ENCODE peak calls at places on chromosome 19, in six cellular contexts. X is body of pancreas, R is uterus, W is Peyer's patch, J is NB4, C is esophagus muscularis mucosa. A is an unnamed sample.

GRCh38 chr19:40661616-40662015 is 28.8 kb downstream of the NUMBL start:
- DNase-seq in W (no peak), X (no peak), C (no peak), J (no peak), R (no peak), A (no peak)

GRCh38 chr19:48720613-48721296 is 1.2 kb upstream of the MAMSTR start:
- DNase-seq in X (peak; percentile 98), R (peak; percentile 98), J (peak; percentile 100), W (peak; percentile 97), C (peak; percentile 100), A (peak; percentile 91)

GRCh38 chr19:3034194-3034844 is 5.2 kb upstream of the TLE2 start:
- DNase-seq in X (no peak), W (peak; percentile 42), J (no peak), C (no peak), R (no peak), A (no peak)

GRCh38 chr19:41795031-41795461 is 1.3 kb upstream of the CEACAM3 start:
- DNase-seq in X (peak; percentile 70), J (peak; percentile 45), C (no peak), R (no peak), W (no peak), A (no peak)

GRCh38 chr19:28535352-28535775 is 677.6 kb downstream of the UQCRFS1 start:
- DNase-seq in X (no peak), J (no peak), R (no peak), W (no peak), C (no peak), A (no peak)

GRCh38 chr19:1855040-1855827 is 7.0 kb upstream of the REXO1 start:
- DNase-seq in X (peak; percentile 81), J (peak; percentile 92), C (peak; percentile 98), W (peak; percentile 99), R (peak; percentile 57), A (peak; percentile 99)

GRCh38 chr19:3471954-3472655 is 8.2 kb downstream of the SMIM24 start:
- DNase-seq in W (peak; percentile 69), J (peak; percentile 31), C (no peak), R (peak; percentile 63), X (no peak), A (no peak)

GRCh38 chr19:29610213-29610573 is 4.1 kb downstream of the POP4 start:
- DNase-seq in C (no peak), X (no peak), R (no peak), W (no peak), J (no peak), A (no peak)

GRCh38 chr19:18775586-18776287 is 15.4 kb downstream of the COMP start:
- DNase-seq in J (no peak), W (no peak), X (no peak), C (no peak), R (no peak), A (peak; percentile 89)

GRCh38 chr19:4575978-4576933 is 16.8 kb upstream of the SEMA6B start:
- DNase-seq in W (peak; percentile 77), J (peak; percentile 64), R (peak; percentile 46), C (no peak), X (peak; percentile 72), A (peak; percentile 79)

GRCh38 chr19:37893845-37894575 is 12.4 kb downstream of the WDR87 start:
- DNase-seq in J (no peak), W (no peak), X (no peak), R (no peak), C (no peak), A (no peak)

GRCh38 chr19:42198676-42199439 is 18.6 kb downstream of the DEDD2 start:
- DNase-seq in W (no peak), R (no peak), C (no peak), X (no peak), J (peak; percentile 83), A (no peak)

GRCh38 chr19:12789904-12790619 is 1.2 kb upstream of the JUNB start:
- DNase-seq in R (peak; percentile 98), J (peak; percentile 99), X (peak; percentile 96), C (peak; percentile 99), W (peak; percentile 95), A (peak; percentile 92)

GRCh38 chr19:12792048-12792852 is 964 bp downstream of the JUNB start:
- DNase-seq in X (peak; percentile 76), W (peak; percentile 86), J (peak; percentile 88), R (peak; percentile 61), C (no peak), A (no peak)

GRCh38 chr19:12790628-12791344 is 500 bp upstream of the JUNB start:
- DNase-seq in C (no peak), W (no peak), J (no peak), R (no peak), X (no peak), A (no peak)

GRCh38 chr19:12792853-12793289 is 1.6 kb downstream of the JUNB start:
- DNase-seq in J (no peak), C (no peak), W (no peak), X (peak; percentile 43), R (no peak), A (no peak)

GRCh38 chr19:12791345-12792047 is at the start of gene JUNB:
- DNase-seq in R (peak; percentile 97), X (peak; percentile 98), W (peak; percentile 99), J (peak; percentile 98), C (peak; percentile 99), A (peak; percentile 91)
- TF ChIP-seq POLR2A in R (peak; percentile 100), X (peak; percentile 100), W (peak; percentile 100), J (peak; percentile 100), C (peak; percentile 100), A (peak; percentile 100)

GRCh38 chr19:50477751-50478515 is 1.3 kb upstream of the GARIN5A start:
- DNase-seq in W (peak; percentile 38), X (no peak), R (no peak), J (no peak), C (no peak), A (no peak)
- TF ChIP-seq POLR2A in W (no peak), X (no peak), R (no peak), J (no peak), C (no peak), A (no peak)

DNA sequence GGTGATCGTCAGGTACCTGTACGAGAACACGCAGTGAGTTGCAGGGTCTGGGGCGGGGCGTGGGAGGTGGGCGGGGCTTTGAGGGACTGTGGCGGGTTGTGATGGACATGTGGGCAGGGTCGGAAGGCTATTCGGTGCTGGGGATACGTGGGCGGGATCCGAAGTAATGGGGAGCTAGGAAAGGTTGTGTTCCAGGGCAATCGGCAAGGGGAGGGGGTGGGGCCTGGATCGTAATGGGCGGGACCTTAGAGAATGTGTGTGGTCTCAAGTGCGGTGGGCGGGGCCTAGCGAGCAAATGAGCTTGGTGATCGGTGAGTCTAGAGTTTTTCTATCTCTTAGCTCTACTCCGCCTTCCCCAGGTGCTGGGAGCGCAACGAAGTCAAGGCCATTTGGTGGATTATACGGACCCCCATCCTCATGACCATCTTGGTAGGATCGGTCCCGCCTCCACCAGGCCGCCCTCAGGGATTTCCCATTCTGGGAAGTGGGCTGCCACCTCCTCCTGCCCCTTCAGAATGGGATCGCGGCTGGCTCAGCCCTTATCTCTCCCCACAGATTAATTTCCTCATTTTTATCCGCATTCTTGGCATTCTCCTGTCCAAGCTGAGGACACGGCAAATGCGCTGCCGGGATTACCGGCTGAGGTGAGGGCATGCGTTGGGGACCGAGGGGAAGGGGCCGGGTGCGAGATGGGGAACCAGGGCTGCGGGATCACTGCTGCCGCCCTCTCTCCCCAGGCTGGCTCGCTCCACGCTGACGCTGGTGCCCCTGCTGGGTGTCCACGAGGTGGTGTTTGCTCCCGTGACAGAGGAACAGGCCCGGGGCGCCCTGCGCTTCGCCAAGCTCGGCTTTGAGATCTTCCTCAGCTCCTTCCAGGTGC is 9.6 kb downstream of the GIPR start:
- DNase-seq in W (peak; percentile 95), C (no peak), J (peak; percentile 35), R (peak; percentile 29), X (peak; percentile 100), A (no peak)
- TF ChIP-seq POLR2A in W (no peak), C (no peak), J (no peak), R (no peak), X (peak; percentile 67), A (no peak)

GRCh38 chr19:14560776-14561108 is 11.1 kb downstream of the NDUFB7 start:
- DNase-seq in C (no peak), W (no peak), X (no peak), R (no peak), J (no peak), A (no peak)

GRCh38 chr19:14555918-14556661 is 15.8 kb downstream of the NDUFB7 start:
- DNase-seq in W (no peak), X (no peak), R (no peak), J (no peak), C (no peak), A (peak; percentile 68)

GRCh38 chr19:14556662-14557188 is 15.1 kb downstream of the NDUFB7 start:
- DNase-seq in J (peak; percentile 85), R (peak; percentile 59), X (peak; percentile 72), W (peak; percentile 86), C (no peak), A (peak; percentile 81)

GRCh38 chr19:14559916-14560775 is 11.7 kb downstream of the NDUFB7 start:
- DNase-seq in X (no peak), W (no peak), C (no peak), J (peak; percentile 47), R (no peak), A (no peak)

GRCh38 chr19:14558370-14559066 is 13.3 kb downstream of the NDUFB7 start:
- DNase-seq in W (no peak), C (no peak), R (no peak), X (no peak), J (no peak), A (no peak)
- TF ChIP-seq POLR2A in W (no peak), C (no peak), R (no peak), X (no peak), J (no peak), A (no peak)

GRCh38 chr19:13843104-13843921 is 33.6 kb upstream of the NANOS3 start:
- DNase-seq in J (no peak), W (peak; percentile 70), R (peak; percentile 77), C (no peak), X (peak; percentile 57), A (no peak)

GRCh38 chr19:13840751-13841338 is 36.1 kb upstream of the NANOS3 start:
- DNase-seq in J (no peak), W (no peak), X (no peak), C (no peak), R (no peak), A (no peak)

GRCh38 chr19:13841339-13842293 is 35.3 kb upstream of the NANOS3 start:
- DNase-seq in R (peak; percentile 65), W (peak; percentile 88), J (peak; percentile 63), C (no peak), X (peak; percentile 55), A (no peak)

GRCh38 chr19:13844130-13844631 is 32.8 kb upstream of the NANOS3 start:
- DNase-seq in X (no peak), R (no peak), C (no peak), J (no peak), W (no peak), A (no peak)

DNA sequence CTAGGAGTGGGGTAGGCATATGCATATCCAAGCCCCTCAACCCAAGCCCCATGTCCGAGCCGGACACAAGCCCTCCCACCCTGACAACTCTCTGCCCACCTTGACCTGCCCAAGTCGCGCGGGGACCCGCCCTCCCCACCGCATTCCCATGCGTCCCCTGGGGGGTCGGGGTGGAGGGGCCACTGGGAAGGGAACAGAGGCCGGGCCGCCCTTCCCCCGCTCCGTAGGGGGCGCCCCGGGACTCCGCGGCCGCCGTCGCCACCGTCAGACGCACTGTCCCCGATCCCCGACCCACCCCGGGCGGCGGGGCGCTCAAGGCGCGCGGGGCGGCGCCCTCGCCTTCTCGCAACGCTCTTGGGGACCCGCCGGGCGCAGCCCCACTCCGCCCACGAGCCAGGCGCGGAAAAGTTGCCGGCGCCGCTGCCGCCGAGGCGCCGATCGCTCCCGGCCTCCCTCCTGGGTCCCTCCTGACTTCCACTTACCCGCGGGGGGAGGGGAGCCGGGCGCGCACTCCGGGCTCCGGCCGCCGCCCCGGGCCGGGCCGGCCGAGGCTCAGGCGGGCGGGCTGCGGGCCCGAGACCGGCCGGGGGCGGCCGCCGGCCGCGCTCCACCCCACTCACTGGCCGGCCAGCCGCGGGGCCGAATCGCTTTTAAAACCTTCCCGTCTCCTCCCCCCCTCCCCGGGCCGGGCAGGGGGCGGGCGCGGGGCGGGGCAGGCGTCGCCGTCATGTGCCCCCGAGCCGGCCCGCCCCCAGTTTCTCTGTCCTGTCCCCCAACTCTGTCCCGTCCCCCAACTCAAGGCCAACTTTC is 34.4 kb upstream of the NANOS3 start:
- DNase-seq in R (peak; percentile 92), W (peak; percentile 88), X (peak; percentile 88), J (peak; percentile 77), C (no peak), A (no peak)
- TF ChIP-seq POLR2A in R (peak; percentile 92), W (peak; percentile 61), X (peak; percentile 68), J (peak; percentile 86), C (peak; percentile 64), A (peak; percentile 92)